ENCODE peak calls at places on chromosomes 16 and 17, in five cellular contexts. O is hippocampal formation, X is A172, W is GM12864, J is hepatocyte. U is an unnamed sample.

GRCh38 chr17:59899099-59899498 is 6.2 kb downstream of the RPS6KB1 start:
- DNase-seq in W (no peak), J (no peak), O (no peak), X (no peak), U (no peak)

GRCh38 chr16:50881331-50881830 is 139.5 kb downstream of the CYLD start:
- DNase-seq in W (no peak), O (no peak), X (no peak), J (peak; percentile 19), U (no peak)

GRCh38 chr17:60720763-60721531 is 43.3 kb downstream of the BCAS3 start:
- DNase-seq in W (peak; percentile 41), X (peak; percentile 44), O (peak; percentile 54), J (peak; percentile 83), U (peak; percentile 56)

GRCh38 chr16:23375643-23376042 is 73.5 kb downstream of the SCNN1B start:
- DNase-seq in O (no peak), W (no peak), X (no peak), J (no peak), U (no peak)

GRCh38 chr16:4954714-4955113 is 3.4 kb upstream of the SEC14L5 start:
- DNase-seq in J (no peak), O (no peak), W (no peak), X (no peak), U (no peak)

GRCh38 chr17:21573961-21574610 is 118.2 kb upstream of the KCNJ18 start:
- DNase-seq in O (peak; percentile 4), W (no peak), J (no peak), X (no peak), U (peak; percentile 84)

GRCh38 chr17:51770031-51770759 is 388.3 kb downstream of the CA10 start:
- DNase-seq in X (no peak), O (no peak), J (no peak), W (no peak), U (no peak)

GRCh38 chr16:14501331-14502255 is 128.5 kb downstream of the PARN start:
- DNase-seq in J (peak; percentile 83), W (no peak), X (peak; percentile 97), O (peak; percentile 73), U (peak; percentile 17)

GRCh38 chr17:61395409-61395982 is 4.1 kb upstream of the TBX2 start:
- DNase-seq in X (no peak), J (no peak), O (no peak), W (no peak), U (no peak)

GRCh38 chr17:18015603-18016002 is 23.4 kb downstream of the ATPAF2 start:
- DNase-seq in J (no peak), O (no peak), X (no peak), W (no peak), U (no peak)

GRCh38 chr17:59561042-59561441 is 4.4 kb upstream of the DHX40 start:
- DNase-seq in J (peak; percentile 7), W (no peak), O (no peak), X (peak; percentile 27), U (no peak)

GRCh38 chr16:50879873-50880695 is 138.2 kb downstream of the CYLD start:
- DNase-seq in O (no peak), J (peak; percentile 57), W (no peak), X (no peak), U (no peak)

GRCh38 chr16:46775214-46775613 is 27.1 kb upstream of the MYLK3 start:
- DNase-seq in J (no peak), X (no peak), W (no peak), O (no peak), U (no peak)

GRCh38 chr17:47899643-47900042 is 3.6 kb downstream of the SP2 start:
- DNase-seq in J (no peak), O (no peak), W (no peak), X (no peak), U (no peak)

GRCh38 chr17:75688209-75688771 is 21.2 kb downstream of the SAP30BP start:
- DNase-seq in X (no peak), J (no peak), O (no peak), W (no peak), U (peak; percentile 44)

GRCh38 chr16:57795431-57795878 is 6.8 kb downstream of the KIFC3 start:
- DNase-seq in W (no peak), J (peak; percentile 53), X (peak; percentile 48), O (no peak), U (peak; percentile 62)

GRCh38 chr16:9091867-9092281 is 430 bp downstream of the HAPSTR1 start:
- DNase-seq in W (no peak), O (no peak), X (no peak), J (peak; percentile 60), U (peak; percentile 67)

GRCh38 chr17:47315451-47316266 is 8.1 kb upstream of the EFCAB13 start:
- DNase-seq in O (peak; percentile 76), X (peak; percentile 72), J (peak; percentile 81), W (peak; percentile 38), U (no peak)

GRCh38 chr17:81397314-81398169 is 2.3 kb downstream of the BAHCC1 start:
- DNase-seq in O (peak; percentile 54), J (peak; percentile 84), W (no peak), X (no peak), U (peak; percentile 47)

GRCh38 chr16:13453325-13453724 is 466.6 kb upstream of the ERCC4 start:
- DNase-seq in X (peak; percentile 40), O (no peak), W (no peak), J (peak; percentile 8), U (no peak)

GRCh38 chr17:4636474-4637100 is 4.9 kb downstream of the ALOX15 start:
- DNase-seq in J (no peak), O (no peak), W (no peak), X (no peak), U (no peak)

GRCh38 chr16:23124315-23124714 is 24.9 kb downstream of the USP31 start:
- DNase-seq in X (peak; percentile 74), O (no peak), W (no peak), J (no peak), U (peak; percentile 11)

GRCh38 chr17:67443931-67444597 is 67.0 kb downstream of the PITPNC1 start:
- DNase-seq in X (peak; percentile 77), J (no peak), O (no peak), W (no peak), U (no peak)

GRCh38 chr17:28612936-28613872 is 781 bp downstream of the RSKR start:
- DNase-seq in J (peak; percentile 65), W (no peak), O (no peak), X (peak; percentile 27), U (peak; percentile 51)

GRCh38 chr17:63819131-63819530 is 8.1 kb upstream of the PSMC5 start:
- DNase-seq in O (no peak), J (no peak), X (no peak), W (no peak), U (no peak)

GRCh38 chr16:25841776-25842175 is 150.0 kb downstream of the HS3ST4 start:
- DNase-seq in W (no peak), O (no peak), X (no peak), J (no peak), U (no peak)

GRCh38 chr17:12180644-12181261 is 160.1 kb downstream of the MAP2K4 start:
- DNase-seq in W (peak; percentile 12), J (peak; percentile 76), O (peak; percentile 36), X (peak; percentile 26), U (peak; percentile 38)

GRCh38 chr16:23567602-23568001 is 10.1 kb downstream of the UBFD1 start:
- DNase-seq in O (no peak), W (no peak), J (no peak), X (no peak), U (no peak)

GRCh38 chr17:82668631-82669099 is 20.4 kb upstream of the WDR45B start:
- DNase-seq in W (no peak), J (peak; percentile 81), O (peak; percentile 80), X (no peak), U (peak; percentile 75)

GRCh38 chr17:82675476-82676245 is 22.8 kb downstream of the RAB40B start:
- DNase-seq in O (no peak), W (no peak), J (no peak), X (no peak), U (no peak)

GRCh38 chr17:7862692-7863437 is 5.1 kb downstream of the CYB5D1 start:
- DNase-seq in W (no peak), J (peak; percentile 75), O (peak; percentile 47), X (peak; percentile 36), U (peak; percentile 58)

GRCh38 chr16:70754874-70755600 is 45.9 kb downstream of the VAC14 start:
- DNase-seq in J (no peak), O (no peak), X (no peak), W (no peak), U (no peak)

GRCh38 chr17:82013341-82013740 is 9.3 kb downstream of the CENPX start:
- DNase-seq in J (peak; percentile 39), W (no peak), X (no peak), O (peak; percentile 37), U (no peak)

GRCh38 chr16:68227183-68227793 is 8.6 kb downstream of the ESRP2 start:
- DNase-seq in W (no peak), O (no peak), J (peak; percentile 22), X (no peak), U (peak; percentile 51)

GRCh38 chr17:73272906-73273218 is 11.2 kb upstream of the CPSF4L start:
- DNase-seq in W (no peak), X (no peak), O (no peak), J (no peak), U (no peak)

GRCh38 chr17:21302711-21303425 is 18.4 kb downstream of the MAP2K3 start:
- DNase-seq in X (no peak), O (no peak), J (no peak), W (no peak), U (peak; percentile 5)

GRCh38 chr17:8464941-8465340 is 29.3 kb downstream of the NDEL1 start:
- DNase-seq in W (no peak), O (no peak), J (no peak), X (no peak), U (no peak)

GRCh38 chr17:3043737-3044365 is 19.6 kb downstream of the OR1D5 start:
- DNase-seq in W (no peak), O (no peak), X (no peak), J (no peak), U (peak; percentile 57)